ENCODE peak calls at places on chromosome 20, in four cellular contexts. N is mesenchymal stem cell, T is H1, D is trophoblast cell. Z is an unnamed sample.
A peak's percentile ranks its signal among the peaks of the same experiment; 100 is the strongest.

GRCh38 chr20:31967830-31968249 is at the start of gene XKR7:
- DNase-seq in N (no peak), T (peak; percentile 78), D (no peak), Z (peak; percentile 20)

GRCh38 chr20:62958388-62959100 is 6.0 kb downstream of the SLC17A9 start:
- DNase-seq in T (no peak), D (no peak), N (no peak), Z (no peak)

GRCh38 chr20:25216199-25216945 is 20.9 kb downstream of the ENTPD6 start:
- DNase-seq in D (no peak), T (no peak), N (no peak), Z (no peak)

GRCh38 chr20:7703436-7703835 is 236.8 kb downstream of the HAO1 start:
- DNase-seq in T (no peak), D (no peak), N (no peak), Z (no peak)

GRCh38 chr20:31516166-31516565 is 1.9 kb downstream of the HM13 start:
- DNase-seq in T (no peak), N (no peak), D (no peak), Z (no peak)

GRCh38 chr20:54208492-54209044 is 681 bp downstream of the PFDN4 start:
- DNase-seq in D (peak; percentile 12), N (peak; percentile 52), T (no peak), Z (no peak)

GRCh38 chr20:35353646-35354045 is 58.1 kb downstream of the UQCC1 start:
- DNase-seq in D (no peak), T (no peak), N (peak; percentile 11), Z (no peak)

GRCh38 chr20:33817411-33817810 is 6.3 kb downstream of the CHMP4B start:
- DNase-seq in T (no peak), N (no peak), D (no peak), Z (no peak)

GRCh38 chr20:31968299-31969126 is 562 bp downstream of the XKR7 start:
- DNase-seq in N (peak; percentile 76), D (peak; percentile 90), T (peak; percentile 99), Z (peak; percentile 92)

GRCh38 chr20:45647441-45648050 is 16.5 kb upstream of the WFDC9 start:
- DNase-seq in N (no peak), D (no peak), T (no peak), Z (no peak)

GRCh38 chr20:31934968-31935764 is 16.7 kb downstream of the PDRG1 start:
- DNase-seq in N (no peak), D (no peak), T (peak; percentile 65), Z (no peak)

DNA sequence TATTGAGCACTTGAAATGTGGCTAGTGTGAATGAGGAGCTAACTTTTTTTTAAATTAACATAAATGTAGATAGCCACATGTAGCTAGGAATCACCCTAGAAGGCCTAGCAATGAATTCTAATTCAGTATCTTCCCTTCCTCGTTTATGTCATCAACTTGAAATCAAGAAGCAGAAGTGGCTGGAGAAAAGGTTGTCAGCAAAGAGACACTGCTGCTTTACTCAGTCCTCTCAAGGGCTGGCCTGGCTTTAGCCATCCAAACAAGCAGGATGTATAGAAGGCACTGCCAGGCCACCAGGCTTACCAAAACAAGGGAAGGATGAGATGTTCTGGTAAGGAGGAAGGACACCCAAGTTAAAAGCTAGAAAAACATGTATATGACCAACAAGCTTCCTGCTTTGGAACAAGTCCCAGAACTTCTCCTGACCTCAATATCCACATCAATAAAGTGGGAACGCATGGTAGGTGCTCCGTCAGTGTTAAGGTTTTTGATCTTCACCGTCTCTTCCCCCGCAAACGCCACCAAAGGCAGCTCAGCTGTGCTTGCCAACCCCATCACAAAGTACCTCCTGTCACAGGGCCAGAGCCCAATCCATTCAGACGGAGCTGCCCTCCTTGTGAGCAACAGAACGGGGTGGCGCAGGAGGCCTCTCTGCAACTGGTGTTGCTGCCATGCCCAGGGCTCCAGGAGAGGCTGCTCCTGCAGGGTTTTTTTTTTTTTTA is 235.8 kb upstream of the RIN2 start:
- DNase-seq in T (no peak), D (no peak), N (no peak), Z (no peak)
- H3K14ac ChIP-seq in T (no peak overlapping the region), D (no peak overlapping the region), N (no peak overlapping the region), Z (no peak overlapping the region)

DNA sequence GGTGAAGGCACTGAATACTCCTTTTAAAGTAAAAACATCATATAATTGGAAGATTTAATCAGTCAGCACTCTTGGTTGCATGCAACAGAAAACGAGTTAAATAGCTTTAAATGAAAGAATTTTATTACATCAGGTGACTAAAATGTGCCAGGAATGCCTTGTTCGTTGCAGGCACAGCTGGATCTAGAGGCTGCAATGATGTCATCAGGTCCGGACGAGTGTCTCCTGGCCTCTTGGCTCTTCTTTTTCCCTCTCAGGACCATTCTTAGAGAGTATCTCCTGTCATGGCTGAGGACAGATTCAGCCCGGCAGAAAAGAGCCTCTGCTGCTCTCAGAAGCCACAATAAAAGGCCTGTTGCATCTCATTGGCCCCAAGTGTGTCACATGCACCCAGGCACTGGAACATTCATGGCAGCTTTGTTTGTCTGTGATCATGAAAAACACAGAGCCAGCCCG is 510.7 kb upstream of the SULF2 start:
- DNase-seq in D (peak; percentile 69), T (no peak), N (peak; percentile 77), Z (peak; percentile 15)
- H2BK12ac ChIP-seq in D (peak overlapping the region; percentile 51), T (peak overlapping the region; percentile 93), N (no peak overlapping the region), Z (no peak overlapping the region)

GRCh38 chr20:48538058-48538825 is 289.6 kb downstream of the PREX1 start:
- DNase-seq in T (no peak), N (no peak), D (peak; percentile 95), Z (peak; percentile 44)
- H3K4me3 ChIP-seq in T (no peak overlapping the region), N (no peak overlapping the region), D (no peak overlapping the region), Z (no peak overlapping the region)

GRCh38 chr20:37821691-37822655 is 81.0 kb upstream of the VSTM2L start:
- DNase-seq in N (peak; percentile 87), T (no peak), D (peak; percentile 51), Z (no peak)
- H3K14ac ChIP-seq in N (no peak overlapping the region), T (no peak overlapping the region), D (no peak overlapping the region), Z (peak overlapping the region; percentile 40)

GRCh38 chr20:47359533-47360206 is 3.2 kb upstream of the ZMYND8 start:
- DNase-seq in T (no peak), D (no peak), N (no peak), Z (no peak)
- H2BK12ac ChIP-seq in T (peak overlapping the region; percentile 89), D (peak overlapping the region; percentile 99), N (peak overlapping the region; percentile 86), Z (no peak overlapping the region)

GRCh38 chr20:39050555-39050902 is 88.4 kb downstream of the DHX35 start:
- DNase-seq in N (no peak), D (no peak), T (no peak), Z (no peak)
- H3K4me3 ChIP-seq in N (peak overlapping the region; percentile 94), D (no peak overlapping the region), T (peak overlapping the region; percentile 16), Z (peak overlapping the region; percentile 81)

DNA sequence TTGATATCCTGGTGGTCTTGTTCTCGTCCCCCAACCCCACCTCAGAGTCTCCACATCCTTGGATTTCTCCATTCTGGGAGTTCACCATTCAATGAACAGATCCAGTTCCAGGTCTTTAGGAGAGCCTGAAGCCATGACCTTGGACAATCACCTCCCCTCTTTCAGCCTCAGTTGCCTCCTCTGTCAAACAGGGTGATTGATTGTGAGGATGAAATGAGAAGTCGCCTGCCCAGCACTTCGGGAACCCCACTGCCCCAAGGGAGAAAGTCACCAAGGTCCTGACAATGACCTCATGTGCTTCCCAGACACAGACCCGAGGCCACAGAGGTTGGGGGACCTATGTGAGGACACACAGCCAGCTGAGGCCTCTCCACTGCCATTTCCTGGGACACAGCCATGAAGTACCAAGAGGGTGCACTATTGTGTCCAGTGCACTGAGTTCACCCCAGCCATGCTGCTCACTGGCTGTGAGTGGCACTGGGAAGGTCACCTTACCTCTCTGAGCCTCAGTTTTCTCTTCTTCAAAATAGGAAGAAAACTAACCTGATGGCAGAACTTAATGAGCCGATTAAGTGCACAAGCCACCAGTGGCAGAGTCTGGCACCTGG is 61.7 kb downstream of the SNAI1 start:
- DNase-seq in T (no peak), D (no peak), N (no peak), Z (no peak)
- H3K14ac ChIP-seq in T (no peak overlapping the region), D (no peak overlapping the region), N (peak overlapping the region; percentile 36), Z (no peak overlapping the region)

GRCh38 chr20:10264166-10264558 is 45.5 kb downstream of the SNAP25 start:
- DNase-seq in D (no peak), N (peak; percentile 27), T (no peak), Z (no peak)
- H2BK12ac ChIP-seq in D (no peak overlapping the region), N (no peak overlapping the region), T (no peak overlapping the region), Z (no peak overlapping the region)

DNA sequence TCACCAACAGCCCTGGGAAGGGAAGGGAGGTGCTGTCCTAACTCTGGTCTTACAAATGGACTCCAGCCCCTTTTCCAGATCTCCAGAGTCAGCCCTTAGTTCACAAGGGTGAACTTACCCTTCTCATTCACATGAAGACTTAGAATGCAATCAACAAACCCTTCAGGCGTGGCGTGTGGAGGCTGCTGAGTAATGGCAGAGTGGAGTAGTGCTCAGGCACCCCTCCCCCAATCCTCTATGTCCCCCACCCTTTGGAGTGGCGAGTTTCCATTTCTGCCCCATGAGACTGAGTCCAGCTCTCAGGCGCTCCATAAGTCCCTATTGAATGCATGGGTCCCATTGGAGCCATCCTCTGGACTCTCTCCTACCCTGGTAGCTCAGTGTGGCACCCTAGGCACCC is 3.3 kb downstream of the SNAI1 start:
- DNase-seq in D (peak; percentile 23), N (no peak), T (no peak), Z (no peak)
- H3K4me3 ChIP-seq in D (peak overlapping the region; percentile 66), N (no peak overlapping the region), T (no peak overlapping the region), Z (no peak overlapping the region)

Z was measured in neuronal stem cell.